ENCODE peak calls at places on chromosomes 5 and 9, in four cellular contexts. One of them, this sample, is unnamed. For H3K9me3 and H3K4me1, the result is how much of the 10 kb centered on the place peaks cover.

GRCh38 chr9:128192601-128193371 is 1.4 kb upstream of the CIZ1 start:
- DNase-seq in IMR-90: peak
- DNase-seq in A549: peak
- DNase-seq in Peyer's patch: peak
- DNase-seq in this sample: peak

GRCh38 chr5:6611561-6612256 is 21.1 kb downstream of the NSUN2 start:
- DNase-seq in A549: no peak
- DNase-seq in Peyer's patch: no peak
- DNase-seq in IMR-90: no peak
- DNase-seq in this sample: no peak

GRCh38 chr9:125580701-125581286 is 126.2 kb downstream of the MAPKAP1 start:
- DNase-seq in Peyer's patch: no peak
- DNase-seq in A549: no peak
- DNase-seq in IMR-90: no peak
- DNase-seq in this sample: no peak

GRCh38 chr5:150230842-150231241 is 41.0 kb downstream of the SLC6A7 start:
- DNase-seq in Peyer's patch: no peak
- DNase-seq in IMR-90: no peak
- DNase-seq in A549: no peak
- DNase-seq in this sample: no peak

GRCh38 chr5:133687212-133688051 is 75.1 kb upstream of the FSTL4 start:
- DNase-seq in A549: no peak
- DNase-seq in Peyer's patch: no peak
- DNase-seq in IMR-90: no peak
- DNase-seq in this sample: no peak

GRCh38 chr9:98101868-98102273 is 17.2 kb downstream of the TRIM14 start:
- DNase-seq in Peyer's patch: peak
- DNase-seq in IMR-90: peak
- DNase-seq in A549: no peak
- DNase-seq in this sample: peak

GRCh38 chr9:137482094-137482781 is 23.1 kb upstream of the NSMF start:
- DNase-seq in A549: peak
- DNase-seq in IMR-90: peak
- DNase-seq in Peyer's patch: no peak
- DNase-seq in this sample: no peak

GRCh38 chr5:30112842-30113241 is 1080.6 kb upstream of the CDH6 start:
- DNase-seq in A549: no peak
- DNase-seq in Peyer's patch: no peak
- DNase-seq in IMR-90: no peak
- DNase-seq in this sample: no peak

GRCh38 chr9:106784076-106784475 is 78.9 kb upstream of the ZNF462 start:
- DNase-seq in Peyer's patch: no peak
- DNase-seq in A549: no peak
- DNase-seq in IMR-90: no peak
- DNase-seq in this sample: no peak

GRCh38 chr9:90919883-90920282 is 118.3 kb downstream of the SYK start:
- DNase-seq in A549: no peak
- DNase-seq in IMR-90: no peak
- DNase-seq in Peyer's patch: no peak
- DNase-seq in this sample: no peak

GRCh38 chr9:107667269-107667681 is 177.7 kb upstream of the KLF4 start:
- DNase-seq in A549: no peak
- DNase-seq in IMR-90: peak
- DNase-seq in Peyer's patch: no peak
- DNase-seq in this sample: no peak

GRCh38 chr5:16144416-16144815 is 35.2 kb downstream of the MARCHF11 start:
- DNase-seq in A549: no peak
- DNase-seq in Peyer's patch: no peak
- DNase-seq in IMR-90: no peak
- DNase-seq in this sample: no peak

GRCh38 chr9:126699401-126699851 is 85.7 kb downstream of the LMX1B start:
- DNase-seq in IMR-90: no peak
- DNase-seq in Peyer's patch: no peak
- DNase-seq in A549: no peak
- DNase-seq in this sample: no peak

GRCh38 chr5:176188085-176188484 is 50.1 kb upstream of the SIMC1 start:
- DNase-seq in A549: no peak
- DNase-seq in IMR-90: no peak
- DNase-seq in Peyer's patch: no peak
- DNase-seq in this sample: no peak

GRCh38 chr5:93246093-93246855 is 334.7 kb downstream of the NR2F1-AS1 start:
- DNase-seq in A549: peak
- DNase-seq in Peyer's patch: no peak
- DNase-seq in IMR-90: peak
- DNase-seq in this sample: no peak

GRCh38 chr5:40017151-40017550 is 592.4 kb upstream of the DAB2 start:
- DNase-seq in A549: no peak
- DNase-seq in Peyer's patch: no peak
- DNase-seq in IMR-90: no peak
- DNase-seq in this sample: no peak

GRCh38 chr5:173922527-173922926 is 34.4 kb downstream of the CPEB4 start:
- DNase-seq in Peyer's patch: no peak
- DNase-seq in A549: no peak
- DNase-seq in IMR-90: peak
- DNase-seq in this sample: no peak

GRCh38 chr5:173925449-173926071 is 37.4 kb downstream of the CPEB4 start:
- DNase-seq in IMR-90: peak
- DNase-seq in Peyer's patch: peak
- DNase-seq in A549: peak
- DNase-seq in this sample: peak

GRCh38 chr5:173926359-173926758 is 38.2 kb downstream of the CPEB4 start:
- DNase-seq in IMR-90: peak
- DNase-seq in Peyer's patch: no peak
- DNase-seq in A549: no peak
- DNase-seq in this sample: no peak

GRCh38 chr5:173923236-173924104 is 35.3 kb downstream of the CPEB4 start:
- DNase-seq in Peyer's patch: no peak
- DNase-seq in IMR-90: peak
- DNase-seq in A549: no peak
- DNase-seq in this sample: no peak

DNA sequence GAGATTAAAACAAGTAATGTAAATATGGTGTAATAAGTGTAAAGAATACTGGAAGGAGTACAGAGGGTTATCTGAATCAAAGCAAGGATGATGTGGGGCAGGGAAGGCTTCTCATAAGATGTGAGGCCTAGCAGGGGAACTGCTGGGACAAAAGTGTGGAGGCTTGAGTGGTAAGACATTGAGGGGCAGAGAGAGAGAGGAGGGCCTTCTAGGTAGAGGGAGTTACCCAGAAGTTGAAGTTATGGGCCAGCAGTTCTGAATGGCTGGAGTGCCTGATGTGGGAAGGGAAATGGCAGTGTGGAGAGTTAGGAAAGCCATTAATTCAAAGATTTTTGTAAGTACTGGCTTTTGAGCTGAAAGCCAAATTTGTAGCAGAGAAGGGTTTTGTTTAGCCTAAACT is 36.8 kb downstream of the CPEB4 start:
- DNase-seq in IMR-90: no peak
- DNase-seq in Peyer's patch: no peak
- DNase-seq in A549: no peak
- DNase-seq in this sample: no peak
- H3K27ac ChIP-seq in IMR-90: no peak
- H3K27ac ChIP-seq in Peyer's patch: peak
- H3K27ac ChIP-seq in A549: peak
- H3K27ac ChIP-seq in this sample: no peak

GRCh38 chr5:180241600-180241999 is 32.6 kb upstream of the RASGEF1C start:
- DNase-seq in IMR-90: no peak
- DNase-seq in A549: no peak
- DNase-seq in Peyer's patch: no peak
- DNase-seq in this sample: no peak
- H3K9me3 ChIP-seq in IMR-90: under half
- H3K9me3 ChIP-seq in A549: half or more
- H3K9me3 ChIP-seq in Peyer's patch: under half
- H3K9me3 ChIP-seq in this sample: under half

DNA sequence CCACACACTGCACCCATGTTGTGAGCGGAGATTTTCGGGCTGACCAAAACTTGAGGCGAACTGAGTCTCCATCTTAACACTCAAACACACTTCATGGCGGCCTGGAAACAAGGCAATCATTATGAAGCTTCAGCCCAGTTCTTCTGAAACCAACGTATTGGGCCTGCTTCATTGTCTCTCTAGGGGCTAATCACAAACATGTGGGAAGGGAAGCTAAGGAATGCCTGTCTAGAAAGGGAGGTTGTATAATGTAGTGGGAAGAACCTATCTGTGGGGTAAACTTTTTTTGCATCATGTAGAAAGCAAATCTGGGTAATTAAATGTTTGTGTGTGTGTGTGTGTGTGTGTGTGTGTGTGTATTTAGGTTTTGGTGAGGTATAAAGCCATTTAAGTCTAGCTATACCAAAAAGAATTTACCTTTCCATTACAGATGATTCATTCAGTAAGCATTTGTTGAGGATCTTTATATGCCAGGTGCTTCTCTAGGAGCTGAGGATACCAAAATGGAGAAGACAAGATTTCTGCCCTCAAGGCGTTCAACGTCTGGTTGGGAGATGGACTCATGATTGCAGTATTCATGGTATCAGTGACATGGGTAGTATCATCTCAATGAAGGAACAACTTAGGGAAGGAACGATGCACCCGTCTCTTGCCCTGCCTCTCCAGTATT is 29.4 kb downstream of the SLC1A3 start:
- DNase-seq in Peyer's patch: no peak
- DNase-seq in IMR-90: no peak
- DNase-seq in A549: no peak
- DNase-seq in this sample: no peak
- H3K4me1 ChIP-seq in Peyer's patch: under half
- H3K4me1 ChIP-seq in IMR-90: under half
- H3K4me1 ChIP-seq in A549: under half
- H3K4me1 ChIP-seq in this sample: under half

DNA sequence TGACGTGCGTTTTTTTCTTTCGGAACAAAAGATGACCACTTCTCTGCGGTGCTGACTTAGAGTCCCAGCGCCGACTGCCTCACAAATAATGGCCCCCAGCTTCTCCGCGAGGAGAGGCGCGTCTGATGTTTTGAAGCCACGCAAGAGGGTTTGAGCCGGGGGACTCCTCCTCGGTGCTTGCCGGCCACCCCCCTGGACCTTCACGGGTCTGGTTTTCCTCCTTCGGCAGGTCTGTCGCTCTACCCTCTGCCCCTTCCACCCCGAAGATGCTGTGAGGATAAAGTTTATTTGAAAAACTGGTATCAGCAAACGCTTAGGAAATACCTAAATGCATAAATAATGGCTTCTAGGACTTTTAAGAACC is 584 bp downstream of the USP20 start:
- DNase-seq in A549: no peak
- DNase-seq in Peyer's patch: no peak
- DNase-seq in IMR-90: peak
- DNase-seq in this sample: no peak
- H3K27ac ChIP-seq in A549: peak
- H3K27ac ChIP-seq in Peyer's patch: peak
- H3K27ac ChIP-seq in IMR-90: peak
- H3K27ac ChIP-seq in this sample: peak

GRCh38 chr9:40927260-40927631 is 201.2 kb downstream of the FOXD4L6 start:
- DNase-seq in A549: no peak
- DNase-seq in IMR-90: no peak
- DNase-seq in Peyer's patch: no peak
- DNase-seq in this sample: no peak
- H3K9me3 ChIP-seq in A549: half or more
- H3K9me3 ChIP-seq in IMR-90: half or more
- H3K9me3 ChIP-seq in Peyer's patch: half or more
- H3K9me3 ChIP-seq in this sample: half or more

DNA sequence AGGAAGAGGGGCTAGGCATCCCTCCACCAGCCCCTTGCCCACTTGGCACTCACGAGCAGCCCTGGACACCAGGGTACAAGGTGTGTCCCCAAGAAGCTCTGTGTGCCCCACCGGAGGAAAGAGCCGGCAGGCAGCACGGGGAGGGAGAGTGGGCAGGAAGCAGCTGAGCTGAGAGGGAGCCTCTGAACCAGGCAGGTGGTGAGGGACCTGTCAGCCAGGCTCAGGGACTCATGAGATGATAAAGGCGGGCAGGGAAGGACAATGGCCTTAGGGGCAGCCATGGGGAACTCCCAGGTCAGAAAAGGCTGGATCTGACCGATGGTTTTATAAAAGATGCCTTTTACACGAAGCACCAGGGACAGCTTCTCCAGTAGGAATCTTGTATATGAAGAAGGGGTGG is 112.0 kb downstream of the VAV2 start:
- DNase-seq in A549: no peak
- DNase-seq in IMR-90: no peak
- DNase-seq in Peyer's patch: no peak
- DNase-seq in this sample: no peak
- H3K4me1 ChIP-seq in A549: under half
- H3K4me1 ChIP-seq in IMR-90: under half
- H3K4me1 ChIP-seq in Peyer's patch: under half
- H3K4me1 ChIP-seq in this sample: under half

DNA sequence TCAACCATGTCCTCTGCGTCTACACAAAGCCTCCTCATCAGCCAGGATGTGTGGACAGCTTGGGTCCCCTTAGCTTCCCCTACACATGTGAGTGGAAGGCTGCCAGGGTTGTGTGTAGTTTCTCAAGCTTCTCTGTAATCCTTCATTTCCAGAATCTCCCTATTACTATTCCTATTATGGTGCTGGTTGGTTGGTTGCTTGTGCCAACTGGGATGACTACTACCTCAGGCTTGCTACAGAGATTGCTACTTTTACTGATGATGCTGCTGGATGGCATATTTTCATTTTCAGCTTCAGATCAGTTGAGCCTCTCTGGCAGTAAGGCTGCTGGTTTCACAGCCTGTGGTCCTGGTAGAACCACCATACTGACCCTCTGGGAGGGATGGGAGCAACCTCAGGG is 39.9 kb downstream of the ATG10 start:
- DNase-seq in IMR-90: peak
- DNase-seq in A549: no peak
- DNase-seq in Peyer's patch: no peak
- DNase-seq in this sample: no peak
- H3K27ac ChIP-seq in IMR-90: no peak
- H3K27ac ChIP-seq in A549: no peak
- H3K27ac ChIP-seq in Peyer's patch: no peak
- H3K27ac ChIP-seq in this sample: no peak

This sample was measured in CD4-positive, alpha-beta memory T cell.